ENCODE peak calls at places on chromosomes 16 and 17, in ten cellular contexts. J is tibial artery; A is HT1080; R is AG04449; X is MCF 10A; Y is astrocyte of the spinal cord; B is foreskin fibroblast; N is colonic mucosa; F is stimulated activated CD8-positive, alpha-beta memory T cell treated with anti-CD3 and anti-CD28 coated beads, Interleukin-4, amount 100 ng/mL, for 1 hour; U is NCI-H2081. P is an unnamed sample.

GRCh38 chr16:16997349-16997748 is 473.4 kb downstream of the XYLT1 start:
- DNase-seq in J (no peak), A (no peak), R (no peak), X (no peak), Y (no peak), B (no peak), N (no peak), F (no peak), U (no peak), P (no peak)

GRCh38 chr17:193426-193810 is 12.0 kb upstream of the DOC2B start:
- DNase-seq in J (no peak), A (no peak), R (no peak), X (no peak), Y (no peak), B (no peak), N (no peak), F (no peak), U (no peak), P (no peak)

GRCh38 chr17:35423761-35424160 is 8.5 kb downstream of the SLFN12 start:
- DNase-seq in J (no peak), A (peak), R (no peak), X (peak), Y (peak), B (no peak), N (no peak), F (no peak), U (no peak), P (no peak)

GRCh38 chr17:29369831-29370735 is 20.1 kb upstream of the TAOK1 start:
- DNase-seq in J (peak), A (peak), R (peak), X (peak), Y (peak), B (peak), N (peak), F (peak), U (peak), P (peak)

GRCh38 chr17:17681744-17682292 is 560 bp downstream of the RAI1 start:
- DNase-seq in J (no peak), A (no peak), R (no peak), X (no peak), Y (no peak), B (peak), N (peak), F (no peak), U (no peak), P (peak)

GRCh38 chr17:43976956-43977837 is 23.5 kb upstream of the PYY start:
- DNase-seq in J (no peak), A (no peak), R (no peak), X (no peak), Y (no peak), B (no peak), N (no peak), F (no peak), U (no peak), P (no peak)

GRCh38 chr16:87657621-87658192 is 55.4 kb downstream of the JPH3 start:
- DNase-seq in J (no peak), A (peak), R (no peak), X (peak), Y (no peak), B (peak), N (no peak), F (no peak), U (no peak), P (no peak)

GRCh38 chr17:72378414-72379395 is 257.9 kb downstream of the SOX9 start:
- DNase-seq in J (no peak), A (no peak), R (no peak), X (no peak), Y (no peak), B (no peak), N (no peak), F (no peak), U (peak), P (peak)

GRCh38 chr16:84247844-84248243 is 8.0 kb upstream of the KCNG4 start:
- DNase-seq in J (no peak), A (peak), R (no peak), X (peak), Y (no peak), B (peak), N (no peak), F (no peak), U (no peak), P (no peak)

GRCh38 chr17:49290690-49291326 is 60.2 kb upstream of the PHOSPHO1 start:
- DNase-seq in J (no peak), A (peak), R (peak), X (peak), Y (peak), B (peak), N (peak), F (no peak), U (peak), P (no peak)

GRCh38 chr16:1347962-1348361 is 3.7 kb downstream of the TSR3 start:
- DNase-seq in J (no peak), A (no peak), R (no peak), X (no peak), Y (no peak), B (no peak), N (no peak), F (no peak), U (no peak), P (no peak)

GRCh38 chr17:49676276-49676868 is 1.5 kb downstream of the SPOP start:
- DNase-seq in J (no peak), A (peak), R (no peak), X (no peak), Y (peak), B (peak), N (no peak), F (no peak), U (no peak), P (no peak)

GRCh38 chr16:69890114-69890890 is 60.8 kb upstream of the CLEC18A start:
- DNase-seq in J (peak), A (no peak), R (no peak), X (no peak), Y (peak), B (peak), N (peak), F (no peak), U (peak), P (peak)

GRCh38 chr17:58475985-58476384 is 12.2 kb downstream of the HSF5 start:
- DNase-seq in J (no peak), A (no peak), R (no peak), X (no peak), Y (no peak), B (no peak), N (no peak), F (no peak), U (no peak), P (no peak)

GRCh38 chr16:66599726-66600125 is 4.8 kb upstream of the CMTM3 start:
- DNase-seq in J (no peak), A (no peak), R (no peak), X (no peak), Y (no peak), B (no peak), N (no peak), F (no peak), U (no peak), P (no peak)

GRCh38 chr17:59010026-59010425 is 96.7 kb downstream of the TRIM37 start:
- DNase-seq in J (no peak), A (no peak), R (no peak), X (no peak), Y (no peak), B (no peak), N (no peak), F (no peak), U (no peak), P (no peak)

GRCh38 chr17:66717680-66718079 is 117.2 kb upstream of the CACNG5 start:
- DNase-seq in J (no peak), A (no peak), R (no peak), X (peak), Y (no peak), B (no peak), N (peak), F (no peak), U (no peak), P (no peak)

GRCh38 chr16:4826980-4827379 is 20.1 kb downstream of the GLYR1 start:
- DNase-seq in J (no peak), A (no peak), R (no peak), X (no peak), Y (no peak), B (no peak), N (no peak), F (no peak), U (no peak), P (no peak)

GRCh38 chr17:37521821-37522220 is 32.1 kb downstream of the DUSP14 start:
- DNase-seq in J (no peak), A (no peak), R (no peak), X (no peak), Y (no peak), B (no peak), N (no peak), F (no peak), U (no peak), P (no peak)

GRCh38 chr17:1170739-1171138 is 9.0 kb downstream of the ABR start:
- DNase-seq in J (no peak), A (no peak), R (no peak), X (no peak), Y (no peak), B (no peak), N (no peak), F (no peak), U (no peak), P (no peak)